ENCODE peak calls at places on chromosomes 16 and 17, in six cellular contexts. One of them, this sample, is unnamed.

GRCh38 chr17:74097461-74098131 is 105.9 kb upstream of the RPL38 start:
- DNase-seq in sigmoid colon: no peak
- DNase-seq in PC-9: no peak
- DNase-seq in gastrocnemius medialis: no peak
- DNase-seq in breast epithelium: no peak
- DNase-seq in hepatocyte: no peak
- DNase-seq in this sample: no peak

GRCh38 chr17:77935121-77935571 is 23.4 kb upstream of the TNRC6C start:
- DNase-seq in sigmoid colon: peak; percentile 21
- DNase-seq in PC-9: no peak
- DNase-seq in breast epithelium: no peak
- DNase-seq in gastrocnemius medialis: no peak
- DNase-seq in hepatocyte: no peak
- DNase-seq in this sample: no peak

GRCh38 chr17:48492401-48493298 is 38.2 kb downstream of the HOXB1 start:
- DNase-seq in sigmoid colon: peak; percentile 91
- DNase-seq in gastrocnemius medialis: peak; percentile 43
- DNase-seq in hepatocyte: peak; percentile 81
- DNase-seq in breast epithelium: peak; percentile 76
- DNase-seq in PC-9: peak; percentile 59
- DNase-seq in this sample: no peak

GRCh38 chr17:11628831-11629230 is 30.6 kb downstream of the DNAH9 start:
- DNase-seq in gastrocnemius medialis: no peak
- DNase-seq in PC-9: no peak
- DNase-seq in hepatocyte: no peak
- DNase-seq in breast epithelium: no peak
- DNase-seq in sigmoid colon: no peak
- DNase-seq in this sample: no peak

GRCh38 chr16:53131363-53132071 is 76.7 kb downstream of the CHD9 start:
- DNase-seq in gastrocnemius medialis: peak; percentile 62
- DNase-seq in hepatocyte: peak; percentile 80
- DNase-seq in breast epithelium: peak; percentile 68
- DNase-seq in sigmoid colon: peak; percentile 88
- DNase-seq in PC-9: peak; percentile 34
- DNase-seq in this sample: peak; percentile 90

GRCh38 chr17:45719335-45720071 is 64.6 kb upstream of the CRHR1 start:
- DNase-seq in PC-9: peak; percentile 25
- DNase-seq in sigmoid colon: no peak
- DNase-seq in gastrocnemius medialis: peak; percentile 41
- DNase-seq in breast epithelium: no peak
- DNase-seq in hepatocyte: peak; percentile 68
- DNase-seq in this sample: no peak

GRCh38 chr17:64635647-64636305 is 26.3 kb downstream of the SMURF2 start:
- DNase-seq in breast epithelium: no peak
- DNase-seq in sigmoid colon: no peak
- DNase-seq in gastrocnemius medialis: no peak
- DNase-seq in hepatocyte: no peak
- DNase-seq in PC-9: no peak
- DNase-seq in this sample: no peak

GRCh38 chr16:24771779-24772157 is 42.3 kb downstream of the TNRC6A start:
- DNase-seq in sigmoid colon: no peak
- DNase-seq in gastrocnemius medialis: no peak
- DNase-seq in hepatocyte: no peak
- DNase-seq in PC-9: no peak
- DNase-seq in breast epithelium: no peak
- DNase-seq in this sample: no peak

GRCh38 chr16:56310685-56311084 is 114.7 kb downstream of the AMFR start:
- DNase-seq in breast epithelium: no peak
- DNase-seq in gastrocnemius medialis: no peak
- DNase-seq in hepatocyte: no peak
- DNase-seq in sigmoid colon: no peak
- DNase-seq in PC-9: no peak
- DNase-seq in this sample: no peak

GRCh38 chr16:57265850-57266530 is 18.5 kb downstream of the PLLP start:
- DNase-seq in breast epithelium: peak; percentile 88
- DNase-seq in sigmoid colon: no peak
- DNase-seq in PC-9: peak; percentile 75
- DNase-seq in hepatocyte: peak; percentile 70
- DNase-seq in gastrocnemius medialis: no peak
- DNase-seq in this sample: no peak

GRCh38 chr16:10961231-10961630 is 16.9 kb downstream of the CLEC16A start:
- DNase-seq in gastrocnemius medialis: peak; percentile 65
- DNase-seq in PC-9: no peak
- DNase-seq in hepatocyte: peak; percentile 65
- DNase-seq in sigmoid colon: peak; percentile 82
- DNase-seq in breast epithelium: no peak
- DNase-seq in this sample: no peak

GRCh38 chr17:79844869-79845600 is 5.8 kb upstream of the CBX4 start:
- DNase-seq in sigmoid colon: peak; percentile 75
- DNase-seq in PC-9: peak; percentile 51
- DNase-seq in hepatocyte: peak; percentile 84
- DNase-seq in breast epithelium: no peak
- DNase-seq in gastrocnemius medialis: no peak
- DNase-seq in this sample: no peak

GRCh38 chr16:62363451-62363850 is 327.2 kb upstream of the CDH8 start:
- DNase-seq in hepatocyte: no peak
- DNase-seq in breast epithelium: no peak
- DNase-seq in sigmoid colon: no peak
- DNase-seq in gastrocnemius medialis: no peak
- DNase-seq in PC-9: no peak
- DNase-seq in this sample: no peak

GRCh38 chr17:64777413-64778101 is 115.5 kb upstream of the SMURF2 start:
- DNase-seq in sigmoid colon: peak; percentile 77
- DNase-seq in breast epithelium: no peak
- DNase-seq in PC-9: no peak
- DNase-seq in hepatocyte: no peak
- DNase-seq in gastrocnemius medialis: no peak
- DNase-seq in this sample: no peak

GRCh38 chr17:36778458-36778857 is 158.8 kb upstream of the LHX1 start:
- DNase-seq in hepatocyte: no peak
- DNase-seq in PC-9: peak; percentile 3
- DNase-seq in breast epithelium: no peak
- DNase-seq in sigmoid colon: no peak
- DNase-seq in gastrocnemius medialis: no peak
- DNase-seq in this sample: no peak

GRCh38 chr16:67760206-67760605 is 41.1 kb upstream of the GFOD2 start:
- DNase-seq in hepatocyte: no peak
- DNase-seq in breast epithelium: no peak
- DNase-seq in sigmoid colon: no peak
- DNase-seq in gastrocnemius medialis: peak; percentile 38
- DNase-seq in PC-9: no peak
- DNase-seq in this sample: no peak

GRCh38 chr16:3861808-3862451 is 18.6 kb downstream of the CREBBP start:
- DNase-seq in gastrocnemius medialis: no peak
- DNase-seq in sigmoid colon: no peak
- DNase-seq in breast epithelium: no peak
- DNase-seq in PC-9: no peak
- DNase-seq in hepatocyte: no peak
- DNase-seq in this sample: no peak

GRCh38 chr16:85355515-85355837 is 243.2 kb upstream of the CIBAR2 start:
- DNase-seq in gastrocnemius medialis: no peak
- DNase-seq in sigmoid colon: no peak
- DNase-seq in hepatocyte: no peak
- DNase-seq in PC-9: no peak
- DNase-seq in breast epithelium: no peak
- DNase-seq in this sample: no peak

GRCh38 chr17:31269597-31269996 is 27.4 kb downstream of the OMG start:
- DNase-seq in breast epithelium: no peak
- DNase-seq in PC-9: peak; percentile 70
- DNase-seq in hepatocyte: peak; percentile 60
- DNase-seq in sigmoid colon: no peak
- DNase-seq in gastrocnemius medialis: no peak
- DNase-seq in this sample: peak; percentile 74

GRCh38 chr16:68668266-68668665 is 23.2 kb downstream of the CDH3 start:
- DNase-seq in gastrocnemius medialis: no peak
- DNase-seq in breast epithelium: no peak
- DNase-seq in hepatocyte: no peak
- DNase-seq in sigmoid colon: no peak
- DNase-seq in PC-9: no peak
- DNase-seq in this sample: no peak

GRCh38 chr17:50276588-50277356 is 2.5 kb downstream of the TMEM92 start:
- DNase-seq in gastrocnemius medialis: no peak
- DNase-seq in breast epithelium: no peak
- DNase-seq in PC-9: no peak
- DNase-seq in sigmoid colon: no peak
- DNase-seq in hepatocyte: no peak
- DNase-seq in this sample: no peak

GRCh38 chr17:64319531-64319930 is 56.5 kb upstream of the TEX2 start:
- DNase-seq in sigmoid colon: no peak
- DNase-seq in breast epithelium: no peak
- DNase-seq in hepatocyte: no peak
- DNase-seq in gastrocnemius medialis: no peak
- DNase-seq in PC-9: no peak
- DNase-seq in this sample: no peak

GRCh38 chr16:76577003-76577402 is 299.8 kb downstream of the CNTNAP4 start:
- DNase-seq in hepatocyte: no peak
- DNase-seq in breast epithelium: no peak
- DNase-seq in sigmoid colon: no peak
- DNase-seq in PC-9: no peak
- DNase-seq in gastrocnemius medialis: no peak
- DNase-seq in this sample: no peak

GRCh38 chr17:43467981-43468541 is 15.7 kb upstream of the DHX8 start:
- DNase-seq in sigmoid colon: peak; percentile 77
- DNase-seq in breast epithelium: no peak
- DNase-seq in gastrocnemius medialis: no peak
- DNase-seq in hepatocyte: no peak
- DNase-seq in PC-9: no peak
- DNase-seq in this sample: no peak
- TF ChIP-seq CTCF in sigmoid colon: no peak
- TF ChIP-seq CTCF in breast epithelium: no peak
- TF ChIP-seq CTCF in gastrocnemius medialis: no peak
- TF ChIP-seq CTCF in hepatocyte: no peak
- TF ChIP-seq CTCF in PC-9: no peak
- TF ChIP-seq CTCF in this sample: no peak

GRCh38 chr16:79088971-79089370 is 511.6 kb downstream of the MAF start:
- DNase-seq in gastrocnemius medialis: no peak
- DNase-seq in hepatocyte: no peak
- DNase-seq in sigmoid colon: no peak
- DNase-seq in PC-9: no peak
- DNase-seq in breast epithelium: no peak
- DNase-seq in this sample: no peak

GRCh38 chr16:79093554-79093967 is 507.0 kb downstream of the MAF start:
- DNase-seq in hepatocyte: no peak
- DNase-seq in PC-9: no peak
- DNase-seq in gastrocnemius medialis: no peak
- DNase-seq in sigmoid colon: no peak
- DNase-seq in breast epithelium: no peak
- DNase-seq in this sample: no peak

GRCh38 chr16:79090966-79091365 is 509.6 kb downstream of the MAF start:
- DNase-seq in sigmoid colon: no peak
- DNase-seq in gastrocnemius medialis: no peak
- DNase-seq in PC-9: no peak
- DNase-seq in hepatocyte: no peak
- DNase-seq in breast epithelium: no peak
- DNase-seq in this sample: no peak

GRCh38 chr16:79092846-79093245 is 507.7 kb downstream of the MAF start:
- DNase-seq in hepatocyte: no peak
- DNase-seq in breast epithelium: no peak
- DNase-seq in sigmoid colon: no peak
- DNase-seq in gastrocnemius medialis: no peak
- DNase-seq in PC-9: no peak
- DNase-seq in this sample: no peak

GRCh38 chr16:79089735-79090284 is 510.7 kb downstream of the MAF start:
- DNase-seq in gastrocnemius medialis: no peak
- DNase-seq in sigmoid colon: no peak
- DNase-seq in PC-9: no peak
- DNase-seq in hepatocyte: no peak
- DNase-seq in breast epithelium: no peak
- DNase-seq in this sample: no peak
- H3K27ac ChIP-seq in gastrocnemius medialis: no peak overlapping the region
- H3K27ac ChIP-seq in sigmoid colon: no peak overlapping the region
- H3K27ac ChIP-seq in PC-9: no peak overlapping the region
- H3K27ac ChIP-seq in hepatocyte: no peak overlapping the region
- H3K27ac ChIP-seq in breast epithelium: peak overlapping the region; percentile 7
- H3K27ac ChIP-seq in this sample: no peak overlapping the region

DNA sequence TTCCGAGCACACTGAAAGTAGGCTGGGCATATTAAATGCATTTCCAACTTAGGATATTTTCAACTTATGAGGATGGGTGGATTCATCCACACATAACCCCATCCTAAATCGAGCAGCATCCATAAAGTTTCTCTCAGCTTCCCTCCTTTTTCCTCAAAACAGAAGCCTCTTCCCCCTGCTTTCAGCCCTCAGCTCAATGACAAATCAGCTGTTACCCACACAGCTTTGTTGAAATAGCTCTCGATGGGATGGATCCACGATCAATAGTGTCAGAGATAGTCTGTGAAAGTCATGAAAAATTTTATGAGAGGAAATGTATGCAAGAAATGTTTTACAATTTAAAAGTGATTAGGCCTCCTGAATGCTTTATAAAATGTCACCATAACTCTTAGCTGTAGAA is 2.5 kb downstream of the DHX33 start:
- DNase-seq in PC-9: no peak
- DNase-seq in breast epithelium: no peak
- DNase-seq in hepatocyte: no peak
- DNase-seq in sigmoid colon: no peak
- DNase-seq in gastrocnemius medialis: no peak
- DNase-seq in this sample: no peak
- H3K4me3 ChIP-seq in PC-9: peak overlapping the region; percentile 84
- H3K4me3 ChIP-seq in breast epithelium: no peak overlapping the region
- H3K4me3 ChIP-seq in hepatocyte: no peak overlapping the region
- H3K4me3 ChIP-seq in sigmoid colon: no peak overlapping the region
- H3K4me3 ChIP-seq in gastrocnemius medialis: no peak overlapping the region
- H3K4me3 ChIP-seq in this sample: no peak overlapping the region

DNA sequence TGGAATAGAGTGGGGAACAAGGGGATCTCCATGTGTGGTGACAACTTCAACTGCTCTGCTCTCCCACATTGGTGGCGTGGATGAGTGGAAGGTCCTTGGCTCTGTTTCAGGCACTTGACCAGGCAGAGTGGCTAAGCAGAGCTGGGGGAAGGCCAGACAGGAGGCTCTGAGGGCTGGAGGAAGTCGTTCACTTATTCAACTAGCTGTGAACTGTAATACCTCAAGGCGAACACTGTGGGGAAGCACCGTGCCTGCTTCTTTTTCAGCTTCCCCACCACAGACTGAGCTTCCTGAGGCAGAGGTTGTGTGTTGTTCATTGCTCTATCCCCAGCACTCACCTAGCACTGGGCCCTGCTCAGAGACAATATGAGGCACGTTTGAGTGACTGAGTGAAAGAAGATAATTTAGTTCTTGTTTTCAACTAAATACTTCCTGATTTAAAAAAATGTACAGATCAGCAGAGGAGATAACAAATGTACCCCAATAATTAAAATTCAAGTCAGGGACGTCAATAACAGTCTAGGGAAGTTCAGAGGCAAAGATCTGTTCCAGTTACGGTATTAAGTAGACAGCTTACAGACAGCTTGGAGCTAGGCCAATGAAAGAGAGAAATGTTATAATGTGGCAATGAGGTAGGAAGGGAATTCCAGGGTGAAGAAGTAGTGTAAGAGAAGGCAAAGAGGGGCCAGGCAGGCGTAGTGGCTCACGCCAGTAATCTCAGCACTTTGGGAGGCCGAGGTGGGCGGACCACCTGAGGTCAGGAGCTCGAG is 34.7 kb downstream of the MYO18A start:
- DNase-seq in gastrocnemius medialis: no peak
- DNase-seq in PC-9: peak; percentile 52
- DNase-seq in breast epithelium: no peak
- DNase-seq in sigmoid colon: peak; percentile 87
- DNase-seq in hepatocyte: peak; percentile 80
- DNase-seq in this sample: no peak
- TF ChIP-seq CTCF in gastrocnemius medialis: peak; percentile 57
- TF ChIP-seq CTCF in PC-9: peak; percentile 75
- TF ChIP-seq CTCF in breast epithelium: peak; percentile 67
- TF ChIP-seq CTCF in sigmoid colon: peak; percentile 60
- TF ChIP-seq CTCF in hepatocyte: peak; percentile 60
- TF ChIP-seq CTCF in this sample: peak; percentile 37